ENCODE peak calls at places on chromosomes 7 and 10, in four cellular contexts. A is GM12878, W is A549, J is HepG2. I is an unnamed sample.

GRCh38 chr7:112759905-112760304 is 30.3 kb downstream of the TMEM168 start:
- DNase-seq in J (no peak), W (no peak), A (no peak), I (no peak)

GRCh38 chr10:5545011-5545410 is 20.2 kb downstream of the CALML3 start:
- DNase-seq in J (no peak), W (no peak), A (no peak), I (no peak)

GRCh38 chr10:126350216-126350992 is 37.9 kb downstream of the ADAM12 start:
- DNase-seq in A (no peak), J (no peak), W (peak), I (peak)

GRCh38 chr10:28010821-28011220 is 11.9 kb upstream of the ODAD2 start:
- DNase-seq in J (no peak), W (no peak), A (no peak), I (no peak)

GRCh38 chr7:136086712-136087111 is 109.6 kb upstream of the MTPN start:
- DNase-seq in W (peak), A (peak), J (peak), I (peak)

GRCh38 chr10:43411536-43411935 is 2.5 kb upstream of the HNRNPF start:
- DNase-seq in W (no peak), A (no peak), J (no peak), I (no peak)

GRCh38 chr7:39734605-39735004 is 111.2 kb downstream of the RALA start:
- DNase-seq in W (no peak), A (no peak), J (no peak), I (no peak)

GRCh38 chr10:115572740-115573455 is 479.7 kb downstream of the ATRNL1 start:
- DNase-seq in W (peak), A (no peak), J (no peak), I (peak)

GRCh38 chr10:31926765-31927596 is 1.6 kb downstream of the ARHGAP12 start:
- DNase-seq in W (no peak), J (no peak), A (no peak), I (peak)

GRCh38 chr10:11358923-11359560 is 252.4 kb downstream of the USP6NL start:
- DNase-seq in A (no peak), W (no peak), J (no peak), I (no peak)

GRCh38 chr10:123377883-123378282 is 223.7 kb downstream of the BUB3 start:
- DNase-seq in J (peak), W (no peak), A (no peak), I (no peak)

GRCh38 chr10:123381271-123381670 is 227.1 kb downstream of the BUB3 start:
- DNase-seq in A (no peak), J (peak), W (no peak), I (no peak)

GRCh38 chr10:123379156-123379555 is 225.0 kb downstream of the BUB3 start:
- DNase-seq in A (no peak), J (no peak), W (no peak), I (no peak)

GRCh38 chr10:123378302-123378701 is 224.1 kb downstream of the BUB3 start:
- DNase-seq in A (no peak), J (no peak), W (no peak), I (no peak)

GRCh38 chr10:123380491-123381085 is 226.4 kb downstream of the BUB3 start:
- DNase-seq in A (no peak), J (peak), W (peak), I (peak)
- TF ChIP-seq PBX3 in A (no peak), J (no peak), W (no peak), I (no peak)

GRCh38 chr7:30797294-30798040 is 26.2 kb downstream of the MINDY4 start:
- DNase-seq in A (no peak), J (no peak), W (no peak), I (no peak)

GRCh38 chr7:30799976-30800661 is 28.9 kb downstream of the MINDY4 start:
- DNase-seq in J (no peak), A (no peak), W (no peak), I (no peak)

GRCh38 chr7:30799206-30799975 is 28.2 kb downstream of the MINDY4 start:
- DNase-seq in J (no peak), W (no peak), A (peak), I (no peak)

GRCh38 chr7:30795161-30795943 is 24.1 kb downstream of the MINDY4 start:
- DNase-seq in A (no peak), J (no peak), W (no peak), I (no peak)

DNA sequence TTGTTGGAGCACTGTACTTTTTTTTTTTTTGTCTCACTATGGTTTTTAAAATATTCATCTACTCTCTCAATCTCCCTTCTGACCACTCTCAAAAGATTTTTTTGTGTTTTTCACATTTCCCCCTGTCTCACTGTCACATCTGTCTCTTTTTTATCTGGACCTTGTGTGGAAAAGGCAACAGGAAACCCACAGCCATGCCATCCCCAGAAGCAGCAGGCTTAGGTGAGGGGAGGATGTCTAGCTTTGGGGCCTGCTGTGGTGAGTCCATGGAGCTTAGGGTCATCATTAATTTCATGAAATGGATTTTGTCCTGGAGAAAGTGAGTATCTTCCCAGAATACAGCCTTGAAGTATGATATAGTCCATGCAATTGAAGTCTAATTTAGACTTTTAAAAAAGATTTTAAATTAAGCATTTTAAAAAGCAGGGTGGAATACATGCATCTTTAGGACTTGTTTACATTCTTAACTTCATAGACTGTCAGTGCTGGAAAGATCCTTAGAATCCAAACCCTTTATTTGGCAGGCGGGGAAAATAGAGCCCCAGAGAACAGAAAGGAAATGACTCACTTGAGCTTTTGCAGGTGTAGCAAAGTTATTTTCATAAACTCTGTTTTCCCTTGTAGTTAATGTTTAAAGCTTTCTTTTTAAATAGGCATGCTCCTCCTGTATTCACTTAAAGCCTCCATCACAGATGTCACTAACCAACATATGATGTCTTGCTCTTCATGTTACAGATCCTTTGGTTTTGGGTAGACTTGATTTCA is 25.1 kb downstream of the MINDY4 start:
- DNase-seq in W (no peak), J (no peak), A (no peak), I (no peak)
- TF ChIP-seq PBX3 in W (no peak), J (no peak), A (no peak), I (peak)

GRCh38 chr10:91980319-91980718 is 56.7 kb downstream of the BTAF1 start:
- DNase-seq in W (no peak), J (no peak), A (no peak), I (no peak)
- TF ChIP-seq PBX3 in W (no peak), J (no peak), A (no peak), I (no peak)

GRCh38 chr7:83153419-83153818 is 9.3 kb downstream of the PCLO start:
- DNase-seq in A (no peak), W (no peak), J (no peak), I (peak)
- TF ChIP-seq PBX3 in A (no peak), W (no peak), J (no peak), I (no peak)

DNA sequence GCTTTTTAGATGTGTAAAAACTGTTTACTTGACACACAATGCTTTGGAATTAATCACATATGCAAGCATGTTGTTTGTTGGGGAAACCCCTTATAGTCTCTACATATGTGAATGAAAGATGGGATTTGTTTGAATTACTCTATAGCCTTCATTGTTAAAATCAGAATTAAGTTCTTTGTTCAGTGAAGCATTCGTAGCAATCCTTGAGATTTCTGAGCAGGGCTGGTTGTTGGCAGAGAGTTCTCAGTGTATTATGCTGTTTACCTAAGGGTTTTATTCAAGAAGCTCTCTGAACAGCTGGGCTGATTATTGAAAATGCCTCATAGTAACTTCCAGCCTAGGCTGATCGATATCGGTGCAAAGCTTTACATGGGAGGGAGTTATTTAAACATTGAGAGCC is 190.9 kb downstream of the VTI1A start:
- DNase-seq in W (no peak), J (no peak), A (no peak), I (no peak)
- TF ChIP-seq PBX3 in W (no peak), J (no peak), A (no peak), I (no peak)

GRCh38 chr10:93488956-93489528 is 6.9 kb upstream of the MYOF start:
- DNase-seq in A (no peak), J (no peak), W (no peak), I (no peak)
- TF ChIP-seq PBX3 in A (no peak), J (no peak), W (no peak), I (no peak)

DNA sequence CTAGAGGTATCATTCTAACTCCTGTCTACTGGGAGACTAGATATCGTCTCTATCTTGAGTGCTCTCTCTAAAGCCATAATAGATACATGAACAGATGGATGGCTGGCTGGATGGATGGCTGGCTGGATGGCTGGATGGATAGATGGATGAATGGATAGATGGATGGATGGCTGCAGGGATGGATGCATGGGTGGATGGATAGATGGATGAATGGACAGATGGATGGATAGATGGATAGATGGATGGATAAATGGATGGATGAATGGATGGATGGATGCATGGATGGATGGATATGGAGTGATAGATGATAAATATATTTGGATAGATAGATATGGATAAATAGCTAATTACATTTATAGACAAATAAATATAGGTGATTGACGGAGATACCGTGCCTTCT is 191.2 kb upstream of the KLF6 start:
- DNase-seq in J (no peak), W (no peak), A (no peak), I (no peak)
- TF ChIP-seq PBX3 in J (no peak), W (no peak), A (no peak), I (no peak)